ENCODE peak calls at places on chromosomes 13 and 19, in four cellular contexts. Q is fibroblast of pulmonary artery, O is ascending aorta, D is suprapubic skin. B is an unnamed sample.

GRCh38 chr13:72804301-72804700 is 22.4 kb downstream of the PIBF1 start:
- DNase-seq in Q (no peak), O (no peak), D (no peak), B (no peak)

GRCh38 chr13:31798189-31798588 is 58.9 kb downstream of the RXFP2 start:
- DNase-seq in Q (no peak), O (no peak), D (no peak), B (no peak)

GRCh38 chr19:18170714-18171255 is 2.8 kb upstream of the IFI30 start:
- DNase-seq in Q (no peak), O (no peak), D (no peak), B (no peak)

GRCh38 chr19:10328558-10329429 is 4.5 kb downstream of the RAVER1 start:
- DNase-seq in Q (no peak), O (no peak), D (no peak), B (no peak)

GRCh38 chr13:100298116-100298681 is 209.3 kb downstream of the PCCA start:
- DNase-seq in Q (peak), O (no peak), D (no peak), B (no peak)

GRCh38 chr13:108495686-108496363 is 133.6 kb upstream of the MYO16 start:
- DNase-seq in Q (no peak), O (no peak), D (no peak), B (no peak)

GRCh38 chr19:679418-680286 is 3.5 kb downstream of the FSTL3 start:
- DNase-seq in Q (peak), O (no peak), D (peak), B (no peak)

GRCh38 chr13:75455962-75456361 is 26.0 kb downstream of the TBC1D4 start:
- DNase-seq in Q (no peak), O (no peak), D (no peak), B (no peak)

GRCh38 chr13:31965361-31966066 is 66.1 kb upstream of the FRY start:
- DNase-seq in Q (peak), O (no peak), D (no peak), B (no peak)

GRCh38 chr19:16340092-16340491 is 15.5 kb downstream of the KLF2 start:
- DNase-seq in Q (no peak), O (no peak), D (no peak), B (no peak)

GRCh38 chr19:13644648-13645047 is 119.7 kb upstream of the MRI1 start:
- DNase-seq in Q (no peak), O (no peak), D (no peak), B (no peak)

GRCh38 chr13:99103536-99103935 is 97.1 kb upstream of the UBAC2 start:
- DNase-seq in Q (no peak), O (no peak), D (no peak), B (no peak)

GRCh38 chr13:94711561-94712286 is 621 bp downstream of the SOX21 start:
- DNase-seq in Q (peak), O (no peak), D (no peak), B (peak)